ENCODE peak calls at places on chromosomes 2 and 18, in seven cellular contexts. J, K, I, Z, E, P and O are unnamed samples. For H3K27me3 and H3K4me1, the result is how much of the 10 kb centered on the place peaks cover.

GRCh38 chr18:424071-424868 is 76.2 kb downstream of the COLEC12 start:
- DNase-seq in J (no peak), K (no peak), I (no peak), Z (no peak), E (no peak), P (no peak), O (peak)

GRCh38 chr18:33839452-33840225 is 261.6 kb downstream of the ASXL3 start:
- DNase-seq in J (no peak), K (no peak), I (no peak), Z (no peak), E (no peak), P (peak), O (no peak)

GRCh38 chr2:102376052-102376591 is 20.5 kb downstream of the IL18R1 start:
- DNase-seq in J (no peak), K (no peak), I (no peak), Z (no peak), E (no peak), P (peak), O (no peak)

GRCh38 chr18:63322908-63323634 is 3.5 kb upstream of the BCL2 start:
- DNase-seq in J (no peak), K (peak), I (peak), Z (peak), E (peak), P (peak), O (peak)

GRCh38 chr18:59249186-59249774 is 24.0 kb downstream of the RAX start:
- DNase-seq in J (no peak), K (peak), I (no peak), Z (no peak), E (no peak), P (peak), O (peak)

GRCh38 chr2:219475697-219476604 is 22.7 kb upstream of the GMPPA start:
- DNase-seq in J (peak), K (peak), I (peak), Z (peak), E (peak), P (peak), O (peak)

GRCh38 chr2:172811027-172811426 is 75.4 kb downstream of the RAPGEF4 start:
- DNase-seq in J (no peak), K (no peak), I (no peak), Z (no peak), E (no peak), P (no peak), O (no peak)

GRCh38 chr2:106159867-106160785 is 34.0 kb downstream of the UXS1 start:
- DNase-seq in J (no peak), K (no peak), I (no peak), Z (no peak), E (peak), P (no peak), O (no peak)

GRCh38 chr18:55573386-55573785 is 14.6 kb downstream of the TCF4 start:
- DNase-seq in J (no peak), K (no peak), I (no peak), Z (no peak), E (no peak), P (no peak), O (no peak)

GRCh38 chr2:56009758-56010534 is 86.4 kb upstream of the EFEMP1 start:
- DNase-seq in J (no peak), K (no peak), I (no peak), Z (no peak), E (no peak), P (peak), O (no peak)

GRCh38 chr2:191165190-191165643 is 14.4 kb upstream of the STAT4 start:
- DNase-seq in J (no peak), K (no peak), I (no peak), Z (no peak), E (no peak), P (peak), O (no peak)

GRCh38 chr18:77044866-77045664 is 87.5 kb downstream of the MBP start:
- DNase-seq in J (no peak), K (no peak), I (no peak), Z (no peak), E (no peak), P (no peak), O (no peak)

GRCh38 chr18:33123852-33124251 is 316.7 kb downstream of the CCDC178 start:
- DNase-seq in J (no peak), K (no peak), I (no peak), Z (no peak), E (no peak), P (no peak), O (no peak)

GRCh38 chr2:16604236-16604635 is 61.4 kb downstream of the CYRIA start:
- DNase-seq in J (no peak), K (no peak), I (no peak), Z (no peak), E (no peak), P (no peak), O (no peak)

GRCh38 chr2:104687147-104687546 is 166.8 kb upstream of the POU3F3 start:
- DNase-seq in J (no peak), K (no peak), I (no peak), Z (no peak), E (no peak), P (no peak), O (no peak)

GRCh38 chr2:36663851-36664715 is 32.4 kb upstream of the VIT start:
- DNase-seq in J (no peak), K (peak), I (no peak), Z (no peak), E (no peak), P (peak), O (peak)

GRCh38 chr2:107393516-107393915 is 433.2 kb upstream of the RGPD4 start:
- DNase-seq in J (no peak), K (no peak), I (no peak), Z (no peak), E (no peak), P (no peak), O (no peak)

GRCh38 chr2:66665124-66665984 is 230.4 kb downstream of the MEIS1 start:
- DNase-seq in J (no peak), K (no peak), I (no peak), Z (no peak), E (no peak), P (no peak), O (no peak)

GRCh38 chr2:131493199-131494018 is 1.2 kb upstream of the MZT2A start:
- DNase-seq in J (no peak), K (no peak), I (no peak), Z (no peak), E (no peak), P (no peak), O (no peak)

GRCh38 chr18:45402485-45403056 is 212.7 kb upstream of the SLC14A2 start:
- DNase-seq in J (no peak), K (no peak), I (no peak), Z (no peak), E (no peak), P (peak), O (no peak)

GRCh38 chr2:129877795-129878775 is 101.4 kb upstream of the RAB6C start:
- DNase-seq in J (peak), K (no peak), I (peak), Z (peak), E (no peak), P (peak), O (peak)

GRCh38 chr2:36635194-36635593 is 37.2 kb upstream of the FEZ2 start:
- DNase-seq in J (no peak), K (no peak), I (no peak), Z (no peak), E (no peak), P (no peak), O (no peak)

GRCh38 chr2:102753563-102754159 is 8.2 kb upstream of the TMEM182 start:
- DNase-seq in J (no peak), K (peak), I (peak), Z (peak), E (no peak), P (peak), O (no peak)

GRCh38 chr2:203328735-203329549 is 748 bp downstream of the ABI2 start:
- DNase-seq in J (peak), K (peak), I (no peak), Z (no peak), E (peak), P (peak), O (peak)

GRCh38 chr2:122545821-122546220 is 790.4 kb downstream of the TSN start:
- DNase-seq in J (no peak), K (no peak), I (no peak), Z (no peak), E (no peak), P (no peak), O (no peak)

GRCh38 chr2:122542236-122542635 is 786.8 kb downstream of the TSN start:
- DNase-seq in J (no peak), K (no peak), I (no peak), Z (no peak), E (no peak), P (no peak), O (no peak)

GRCh38 chr2:122539920-122540319 is 784.5 kb downstream of the TSN start:
- DNase-seq in J (no peak), K (no peak), I (no peak), Z (no peak), E (no peak), P (no peak), O (no peak)

GRCh38 chr2:122542646-122543045 is 787.2 kb downstream of the TSN start:
- DNase-seq in J (no peak), K (no peak), I (no peak), Z (no peak), E (no peak), P (no peak), O (no peak)

GRCh38 chr2:122543815-122544214 is 788.4 kb downstream of the TSN start:
- DNase-seq in J (no peak), K (no peak), I (no peak), Z (no peak), E (no peak), P (no peak), O (no peak)
- H3K27me3 ChIP-seq in J (under half), K (under half), I (under half), Z (under half), E (under half), P (under half), O (under half)

DNA sequence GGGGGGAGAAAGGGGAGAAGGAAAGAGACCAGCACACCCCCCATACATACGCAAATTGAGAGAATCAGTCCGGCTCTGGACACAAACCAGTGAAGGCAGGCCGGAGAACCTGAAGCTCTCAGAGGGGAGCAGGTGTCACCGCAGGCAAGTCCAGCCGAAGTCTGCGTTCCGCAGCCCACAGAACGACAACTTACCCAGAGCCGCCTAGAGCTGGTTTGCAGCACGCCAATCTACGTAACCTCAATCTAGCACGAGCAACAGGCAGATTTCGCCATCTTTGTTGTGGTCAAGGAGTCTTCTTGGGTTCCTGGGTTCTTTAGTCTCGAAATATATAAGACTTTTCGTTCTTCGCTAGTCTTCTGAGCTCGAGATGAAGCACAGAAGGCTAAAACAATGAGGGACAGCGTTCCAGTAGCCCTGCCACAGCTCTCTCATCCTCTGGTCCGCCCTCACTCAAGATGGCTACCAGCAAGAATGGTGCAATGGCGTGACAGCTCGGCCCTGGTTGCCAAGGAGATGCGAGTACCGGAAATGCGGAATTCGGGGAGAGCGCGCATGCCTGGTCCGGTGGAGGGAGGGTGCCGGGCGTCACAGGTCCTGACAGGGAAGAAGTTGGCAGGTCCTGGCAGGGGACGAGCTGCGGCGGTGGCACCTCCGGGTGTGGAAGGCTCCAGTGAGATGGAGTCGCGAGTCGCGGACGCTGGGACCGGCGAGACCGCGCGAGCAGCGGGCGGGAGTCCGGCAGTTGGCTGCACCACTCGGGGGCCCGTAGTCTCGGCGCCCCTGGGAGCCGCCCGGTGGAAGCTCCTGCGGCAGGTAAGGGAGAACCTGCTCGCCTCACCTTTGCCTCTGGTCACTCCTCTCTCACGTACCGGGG is at the start of the genes CAMKMT and PREPL:
- DNase-seq in J (peak), K (peak), I (peak), Z (peak), E (peak), P (peak), O (peak)
- TF ChIP-seq CTCF in J (no peak), K (no peak), I (no peak), Z (no peak), E (no peak), P (no peak), O (no peak)

GRCh38 chr2:88400398-88400797 is 52.1 kb downstream of the FOXI3 start:
- DNase-seq in J (no peak), K (no peak), I (no peak), Z (no peak), E (no peak), P (no peak), O (no peak)
- H3K4me1 ChIP-seq in J (under half), K (under half), I (under half), Z (under half), E (under half), P (under half), O (under half)

DNA sequence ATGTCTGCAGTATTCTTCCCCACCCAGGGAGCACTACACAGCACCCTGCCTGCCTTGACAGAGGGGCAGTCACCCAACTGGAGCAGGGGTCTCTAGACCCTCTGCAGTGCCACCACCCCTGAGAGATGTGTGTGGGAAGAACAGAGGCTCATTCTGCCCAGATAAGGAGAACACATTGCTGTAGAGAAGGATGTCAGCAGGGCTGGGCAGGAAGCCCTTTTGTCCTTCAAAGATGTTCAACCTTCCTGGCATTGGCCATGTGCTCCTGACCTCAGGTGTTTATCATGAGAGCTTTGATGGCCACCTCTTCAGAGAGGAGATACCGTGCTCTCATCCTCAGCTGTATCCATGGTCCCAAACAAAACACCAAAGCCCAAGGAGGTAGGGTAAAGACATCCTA is 4.6 kb upstream of the TEX51 start:
- DNase-seq in J (no peak), K (peak), I (no peak), Z (no peak), E (no peak), P (no peak), O (no peak)
- H3K27me3 ChIP-seq in J (under half), K (under half), I (under half), Z (under half), E (under half), P (under half), O (under half)

GRCh38 chr2:160270571-160271113 is 70.6 kb upstream of the ITGB6 start:
- DNase-seq in J (no peak), K (no peak), I (peak), Z (peak), E (no peak), P (no peak), O (no peak)

GRCh38 chr2:160269365-160269764 is 69.3 kb upstream of the ITGB6 start:
- DNase-seq in J (no peak), K (no peak), I (no peak), Z (no peak), E (no peak), P (no peak), O (peak)

GRCh38 chr2:160268382-160268781 is 68.3 kb upstream of the ITGB6 start:
- DNase-seq in J (no peak), K (no peak), I (no peak), Z (no peak), E (no peak), P (no peak), O (no peak)

GRCh38 chr2:160271166-160272086 is 71.4 kb upstream of the ITGB6 start:
- DNase-seq in J (no peak), K (peak), I (no peak), Z (no peak), E (no peak), P (peak), O (peak)

GRCh38 chr2:160269803-160270570 is 69.9 kb upstream of the ITGB6 start:
- DNase-seq in J (peak), K (peak), I (peak), Z (peak), E (peak), P (peak), O (peak)
- TF ChIP-seq CTCF in J (peak), K (peak), I (peak), Z (peak), E (peak), P (peak), O (peak)

GRCh38 chr18:54280206-54280550 is 10.9 kb downstream of the POLI start:
- DNase-seq in J (no peak), K (no peak), I (no peak), Z (no peak), E (no peak), P (no peak), O (no peak)

GRCh38 chr18:54279477-54280205 is 10.3 kb downstream of the POLI start:
- DNase-seq in J (no peak), K (no peak), I (no peak), Z (no peak), E (no peak), P (no peak), O (no peak)

GRCh38 chr18:54284535-54284934 is 15.2 kb downstream of the POLI start:
- DNase-seq in J (no peak), K (no peak), I (no peak), Z (no peak), E (no peak), P (no peak), O (no peak)

DNA sequence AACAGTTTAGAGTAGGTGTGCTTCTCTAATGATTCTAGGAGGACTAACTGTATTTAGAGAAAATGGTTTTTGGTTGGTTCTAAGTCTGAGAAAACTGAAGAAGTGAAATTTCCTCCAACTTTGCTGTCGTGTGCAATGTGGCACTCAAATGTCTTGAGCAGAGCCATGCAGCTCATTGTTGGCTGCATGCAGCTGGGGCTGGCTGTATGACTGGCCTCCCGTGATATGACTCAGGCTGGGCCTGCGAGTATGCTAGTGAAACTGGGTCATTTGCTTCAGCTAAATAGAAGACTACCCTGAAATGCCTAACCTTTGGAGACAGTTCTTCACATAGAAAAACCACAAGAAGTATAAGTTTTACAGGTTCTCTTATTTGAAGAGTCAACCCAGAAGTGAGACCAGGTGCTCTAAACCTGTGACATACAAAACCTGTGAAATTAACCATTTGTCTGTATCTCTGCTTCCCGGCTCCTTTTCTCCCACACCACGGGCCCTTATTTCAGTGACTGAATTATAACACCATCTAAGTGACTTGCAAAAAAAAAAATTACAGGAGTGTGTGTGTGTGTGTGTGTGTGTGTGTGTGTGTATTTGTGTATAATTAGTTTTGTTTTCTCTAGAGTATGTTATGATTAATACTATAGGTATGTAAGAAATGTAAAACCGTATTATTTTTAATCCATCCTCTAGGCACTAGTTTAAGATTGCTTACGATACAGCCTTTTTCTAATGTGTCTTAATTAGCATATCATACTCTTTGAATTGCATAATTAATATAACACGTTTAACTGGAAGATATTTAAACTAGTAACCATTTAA is 15.9 kb downstream of the POLI start:
- DNase-seq in J (peak), K (no peak), I (no peak), Z (no peak), E (no peak), P (peak), O (no peak)
- H3K4me1 ChIP-seq in J (under half), K (under half), I (under half), Z (under half), E (under half), P (under half), O (under half)

DNA sequence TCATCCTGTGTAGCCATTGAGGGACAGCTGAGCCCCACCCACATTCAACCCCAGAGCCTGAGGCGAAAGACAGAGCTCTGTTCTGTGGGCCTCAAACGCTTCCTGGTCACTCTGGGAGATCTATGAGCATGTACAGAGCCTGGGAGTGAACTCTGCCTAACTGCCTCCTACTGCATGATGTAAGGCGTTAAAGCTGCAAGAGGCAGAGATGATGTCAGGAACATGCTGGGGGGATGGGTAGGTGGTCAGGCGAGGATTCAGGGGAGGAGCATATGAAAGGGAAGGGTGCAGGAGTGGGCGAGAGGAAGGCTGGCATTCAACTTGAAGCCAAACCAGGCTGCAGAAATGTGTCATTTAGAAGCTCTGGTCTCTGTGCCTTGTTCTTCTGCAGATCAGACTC is 181.0 kb downstream of the TFCP2L1 start:
- DNase-seq in J (no peak), K (no peak), I (no peak), Z (no peak), E (no peak), P (no peak), O (no peak)
- H3K27me3 ChIP-seq in J (under half), K (under half), I (under half), Z (under half), E (under half), P (under half), O (under half)

GRCh38 chr2:179434357-179434756 is 169.7 kb upstream of the SESTD1 start:
- DNase-seq in J (no peak), K (no peak), I (no peak), Z (no peak), E (no peak), P (no peak), O (no peak)
- TF ChIP-seq CTCF in J (no peak), K (no peak), I (no peak), Z (no peak), E (no peak), P (peak), O (no peak)

DNA sequence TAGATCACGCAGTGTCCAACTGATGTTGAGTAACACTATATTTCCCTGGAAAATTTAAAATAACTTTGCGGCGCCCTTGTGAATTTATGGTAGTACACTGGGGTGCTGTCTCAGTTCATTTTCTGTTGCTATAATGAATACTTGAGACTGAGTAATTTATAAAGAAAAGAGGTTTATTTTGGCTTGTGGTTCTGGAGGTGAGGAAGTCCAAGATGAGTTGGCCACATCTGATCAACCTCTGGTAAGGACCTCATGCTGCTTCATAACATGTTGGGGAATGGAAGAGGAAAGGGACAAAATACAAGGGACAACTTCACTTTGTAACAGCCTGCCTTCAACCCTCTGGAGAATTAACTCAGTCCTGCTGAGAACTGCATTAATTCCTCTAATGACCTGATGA is 36.4 kb downstream of the ACTR3 start:
- DNase-seq in J (no peak), K (no peak), I (no peak), Z (no peak), E (no peak), P (no peak), O (no peak)
- H3K4me1 ChIP-seq in J (under half), K (under half), I (under half), Z (under half), E (under half), P (under half), O (under half)